ENCODE peak calls at places on chromosomes 16 and 17, in six cellular contexts. One of them, this sample, is unnamed.
A peak's percentile ranks its signal among the peaks of the same experiment; 100 is the strongest.

GRCh38 chr17:44014437-44015172 is at the start of gene TMEM101:
- DNase-seq in lower lobe of right lung: peak; percentile 94
- DNase-seq in left ventricle myocardium inferior: peak; percentile 90
- DNase-seq in H9: peak; percentile 96
- DNase-seq in pancreas: peak; percentile 89
- DNase-seq in fibroblast of lung: peak; percentile 92
- DNase-seq in this sample: no peak

GRCh38 chr16:84607061-84607460 is 10.8 kb downstream of the COTL1 start:
- DNase-seq in lower lobe of right lung: no peak
- DNase-seq in left ventricle myocardium inferior: no peak
- DNase-seq in H9: no peak
- DNase-seq in pancreas: no peak
- DNase-seq in fibroblast of lung: no peak
- DNase-seq in this sample: no peak

GRCh38 chr17:77400445-77400870 is 259.7 kb downstream of the SEC14L1 start:
- DNase-seq in pancreas: no peak
- DNase-seq in fibroblast of lung: no peak
- DNase-seq in H9: peak; percentile 81
- DNase-seq in left ventricle myocardium inferior: peak; percentile 45
- DNase-seq in lower lobe of right lung: peak; percentile 63
- DNase-seq in this sample: peak; percentile 48

GRCh38 chr17:68581863-68582645 is 19.1 kb downstream of the FAM20A start:
- DNase-seq in pancreas: no peak
- DNase-seq in H9: no peak
- DNase-seq in left ventricle myocardium inferior: no peak
- DNase-seq in lower lobe of right lung: peak; percentile 63
- DNase-seq in fibroblast of lung: no peak
- DNase-seq in this sample: no peak

GRCh38 chr17:70168044-70168978 is 1.0 kb upstream of the KCNJ2 start:
- DNase-seq in left ventricle myocardium inferior: peak; percentile 59
- DNase-seq in pancreas: peak; percentile 54
- DNase-seq in lower lobe of right lung: peak; percentile 68
- DNase-seq in H9: peak; percentile 84
- DNase-seq in fibroblast of lung: peak; percentile 77
- DNase-seq in this sample: no peak

GRCh38 chr16:49338867-49339266 is 34.7 kb upstream of the C16orf78 start:
- DNase-seq in H9: no peak
- DNase-seq in fibroblast of lung: no peak
- DNase-seq in left ventricle myocardium inferior: no peak
- DNase-seq in lower lobe of right lung: no peak
- DNase-seq in pancreas: no peak
- DNase-seq in this sample: no peak

GRCh38 chr17:57044976-57045867 is 39.8 kb upstream of the AKAP1 start:
- DNase-seq in left ventricle myocardium inferior: no peak
- DNase-seq in fibroblast of lung: no peak
- DNase-seq in lower lobe of right lung: no peak
- DNase-seq in H9: no peak
- DNase-seq in pancreas: no peak
- DNase-seq in this sample: no peak

GRCh38 chr17:19013806-19014627 is 9.5 kb upstream of the FAM83G start:
- DNase-seq in fibroblast of lung: peak; percentile 10
- DNase-seq in lower lobe of right lung: peak; percentile 21
- DNase-seq in H9: no peak
- DNase-seq in pancreas: no peak
- DNase-seq in left ventricle myocardium inferior: no peak
- DNase-seq in this sample: no peak

GRCh38 chr17:7897090-7897489 is 8.5 kb downstream of the CHD3 start:
- DNase-seq in fibroblast of lung: no peak
- DNase-seq in H9: no peak
- DNase-seq in pancreas: no peak
- DNase-seq in left ventricle myocardium inferior: no peak
- DNase-seq in lower lobe of right lung: no peak
- DNase-seq in this sample: no peak

GRCh38 chr17:27519550-27519949 is 63.3 kb downstream of the KSR1 start:
- DNase-seq in H9: no peak
- DNase-seq in fibroblast of lung: no peak
- DNase-seq in pancreas: no peak
- DNase-seq in lower lobe of right lung: no peak
- DNase-seq in left ventricle myocardium inferior: no peak
- DNase-seq in this sample: no peak

GRCh38 chr17:42253173-42253545 is 23.0 kb downstream of the STAT5B start:
- DNase-seq in pancreas: no peak
- DNase-seq in fibroblast of lung: no peak
- DNase-seq in H9: no peak
- DNase-seq in left ventricle myocardium inferior: no peak
- DNase-seq in lower lobe of right lung: no peak
- DNase-seq in this sample: no peak

GRCh38 chr16:785563-786535 is 2.3 kb downstream of the RPUSD1 start:
- DNase-seq in pancreas: peak; percentile 52
- DNase-seq in left ventricle myocardium inferior: peak; percentile 66
- DNase-seq in fibroblast of lung: peak; percentile 36
- DNase-seq in H9: peak; percentile 90
- DNase-seq in lower lobe of right lung: peak; percentile 87
- DNase-seq in this sample: peak; percentile 86

GRCh38 chr17:9817086-9817485 is 4.8 kb downstream of the GSG1L2 start:
- DNase-seq in pancreas: peak; percentile 11
- DNase-seq in lower lobe of right lung: no peak
- DNase-seq in left ventricle myocardium inferior: no peak
- DNase-seq in H9: peak; percentile 80
- DNase-seq in fibroblast of lung: peak; percentile 17
- DNase-seq in this sample: no peak

GRCh38 chr16:31700530-31701388 is 172.8 kb upstream of the ZNF267 start:
- DNase-seq in H9: no peak
- DNase-seq in left ventricle myocardium inferior: peak; percentile 82
- DNase-seq in lower lobe of right lung: peak; percentile 92
- DNase-seq in pancreas: peak; percentile 84
- DNase-seq in fibroblast of lung: peak; percentile 44
- DNase-seq in this sample: no peak

GRCh38 chr16:26186221-26186620 is 494.5 kb downstream of the HS3ST4 start:
- DNase-seq in H9: no peak
- DNase-seq in fibroblast of lung: no peak
- DNase-seq in left ventricle myocardium inferior: no peak
- DNase-seq in pancreas: no peak
- DNase-seq in lower lobe of right lung: no peak
- DNase-seq in this sample: no peak

GRCh38 chr17:77959216-77959925 is 868 bp downstream of the TNRC6C start:
- DNase-seq in H9: no peak
- DNase-seq in fibroblast of lung: peak; percentile 14
- DNase-seq in left ventricle myocardium inferior: no peak
- DNase-seq in pancreas: peak; percentile 16
- DNase-seq in lower lobe of right lung: peak; percentile 46
- DNase-seq in this sample: no peak

GRCh38 chr17:14317383-14317782 is 16.5 kb downstream of the HS3ST3B1 start:
- DNase-seq in H9: peak; percentile 67
- DNase-seq in fibroblast of lung: no peak
- DNase-seq in pancreas: no peak
- DNase-seq in lower lobe of right lung: no peak
- DNase-seq in left ventricle myocardium inferior: no peak
- DNase-seq in this sample: no peak

GRCh38 chr17:2687074-2687418 is 24.5 kb downstream of the CLUH start:
- DNase-seq in lower lobe of right lung: no peak
- DNase-seq in H9: no peak
- DNase-seq in fibroblast of lung: no peak
- DNase-seq in left ventricle myocardium inferior: no peak
- DNase-seq in pancreas: no peak
- DNase-seq in this sample: no peak

GRCh38 chr17:78532922-78533640 is 44.1 kb downstream of the DNAH17 start:
- DNase-seq in left ventricle myocardium inferior: no peak
- DNase-seq in H9: peak; percentile 17
- DNase-seq in pancreas: no peak
- DNase-seq in lower lobe of right lung: no peak
- DNase-seq in fibroblast of lung: peak; percentile 85
- DNase-seq in this sample: no peak

GRCh38 chr16:24731722-24732419 is 2.4 kb downstream of the TNRC6A start:
- DNase-seq in lower lobe of right lung: no peak
- DNase-seq in pancreas: peak; percentile 64
- DNase-seq in left ventricle myocardium inferior: peak; percentile 55
- DNase-seq in H9: no peak
- DNase-seq in fibroblast of lung: no peak
- DNase-seq in this sample: no peak

GRCh38 chr17:41651625-41652460 is 27.5 kb upstream of the KRT17 start:
- DNase-seq in lower lobe of right lung: peak; percentile 88
- DNase-seq in fibroblast of lung: no peak
- DNase-seq in H9: no peak
- DNase-seq in pancreas: peak; percentile 76
- DNase-seq in left ventricle myocardium inferior: no peak
- DNase-seq in this sample: no peak

DNA sequence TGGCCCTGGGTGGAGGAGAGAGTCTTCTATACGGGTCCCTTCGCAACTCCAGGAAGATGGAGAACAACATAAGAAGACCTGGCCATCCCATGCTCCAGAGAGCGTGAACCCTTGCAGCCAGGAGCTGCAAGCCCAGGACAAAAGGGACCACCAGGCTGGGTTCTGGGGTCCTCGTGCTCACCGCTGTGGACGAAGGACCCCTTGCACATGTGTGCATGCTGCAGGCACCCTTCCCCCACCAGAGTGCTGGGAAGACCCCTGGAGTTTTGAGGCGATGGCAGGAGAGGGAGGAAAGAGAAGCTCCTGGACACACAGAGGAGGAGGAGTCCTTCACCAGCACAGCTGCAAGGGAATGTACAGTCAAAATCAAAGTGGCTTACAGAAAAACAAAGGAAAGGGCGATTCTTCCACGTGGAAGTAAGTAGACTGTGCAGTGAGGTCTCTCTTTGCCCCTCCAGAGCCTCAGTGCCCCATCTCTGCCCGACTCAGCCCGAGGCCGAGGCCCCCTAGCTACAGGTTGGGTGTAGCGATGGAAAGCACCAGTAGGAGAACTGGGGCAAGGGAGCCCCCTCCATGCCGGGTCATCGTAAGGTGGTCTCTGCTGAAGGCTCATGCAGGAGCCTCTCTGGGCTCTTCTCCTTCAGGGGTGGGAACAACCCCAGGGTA is 51.3 kb downstream of the PIMREG start:
- DNase-seq in pancreas: no peak
- DNase-seq in fibroblast of lung: no peak
- DNase-seq in left ventricle myocardium inferior: no peak
- DNase-seq in lower lobe of right lung: peak; percentile 26
- DNase-seq in H9: peak; percentile 37
- DNase-seq in this sample: no peak
- TF ChIP-seq CTCF in pancreas: no peak
- TF ChIP-seq CTCF in fibroblast of lung: no peak
- TF ChIP-seq CTCF in left ventricle myocardium inferior: no peak
- TF ChIP-seq CTCF in lower lobe of right lung: peak; percentile 7
- TF ChIP-seq CTCF in H9: peak; percentile 64
- TF ChIP-seq CTCF in this sample: no peak

GRCh38 chr16:86302710-86303109 is 207.6 kb upstream of the FOXF1 start:
- DNase-seq in H9: no peak
- DNase-seq in pancreas: no peak
- DNase-seq in lower lobe of right lung: no peak
- DNase-seq in fibroblast of lung: no peak
- DNase-seq in left ventricle myocardium inferior: no peak
- DNase-seq in this sample: no peak
- TF ChIP-seq CTCF in H9: no peak
- TF ChIP-seq CTCF in pancreas: no peak
- TF ChIP-seq CTCF in lower lobe of right lung: no peak
- TF ChIP-seq CTCF in fibroblast of lung: no peak
- TF ChIP-seq CTCF in left ventricle myocardium inferior: no peak
- TF ChIP-seq CTCF in this sample: no peak

DNA sequence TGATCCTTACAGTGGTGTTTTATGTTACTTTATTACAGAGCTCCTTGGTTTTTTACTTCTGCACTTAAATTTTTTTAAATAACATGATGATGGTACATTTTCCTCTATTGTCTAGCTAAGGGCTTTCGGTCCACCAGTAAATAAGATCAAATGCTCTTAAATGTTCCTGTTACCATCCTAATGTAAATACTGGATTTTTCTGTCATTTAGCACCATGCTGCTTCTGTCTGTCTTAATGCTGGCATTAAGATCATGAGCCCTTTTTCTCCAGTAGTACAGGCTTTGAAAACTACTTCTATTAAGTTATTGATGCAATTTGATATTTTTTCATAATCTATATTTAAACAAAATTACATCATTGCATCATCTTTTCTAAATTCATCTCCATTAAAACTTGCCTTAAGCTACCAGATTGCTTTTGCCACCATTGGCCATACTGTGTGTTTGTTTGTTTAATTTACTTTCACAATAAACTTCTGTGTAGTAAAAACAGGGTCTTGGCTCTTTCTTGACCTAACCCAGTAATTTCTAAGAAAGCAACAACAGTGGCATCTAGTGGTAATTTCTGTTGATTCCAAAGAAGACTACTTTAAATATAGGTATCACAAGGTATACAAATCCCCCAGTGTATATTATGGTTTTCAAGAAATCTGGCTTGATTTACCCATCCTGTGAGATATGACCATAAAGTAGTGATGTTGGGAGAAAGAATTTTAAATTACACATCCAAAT is 9.0 kb upstream of the PHAF1 start:
- DNase-seq in H9: no peak
- DNase-seq in pancreas: no peak
- DNase-seq in fibroblast of lung: peak; percentile 35
- DNase-seq in lower lobe of right lung: no peak
- DNase-seq in left ventricle myocardium inferior: no peak
- DNase-seq in this sample: no peak
- TF ChIP-seq CTCF in H9: peak; percentile 51
- TF ChIP-seq CTCF in pancreas: no peak
- TF ChIP-seq CTCF in fibroblast of lung: no peak
- TF ChIP-seq CTCF in lower lobe of right lung: no peak
- TF ChIP-seq CTCF in left ventricle myocardium inferior: peak; percentile 24
- TF ChIP-seq CTCF in this sample: peak; percentile 48

GRCh38 chr16:4688674-4689045 is 4.7 kb upstream of the NUDT16L1 start:
- DNase-seq in lower lobe of right lung: no peak
- DNase-seq in left ventricle myocardium inferior: no peak
- DNase-seq in H9: no peak
- DNase-seq in pancreas: no peak
- DNase-seq in fibroblast of lung: no peak
- DNase-seq in this sample: no peak

GRCh38 chr16:4690946-4691665 is 2.3 kb upstream of the NUDT16L1 start:
- DNase-seq in left ventricle myocardium inferior: no peak
- DNase-seq in fibroblast of lung: no peak
- DNase-seq in H9: no peak
- DNase-seq in lower lobe of right lung: no peak
- DNase-seq in pancreas: no peak
- DNase-seq in this sample: no peak

GRCh38 chr16:4689091-4689671 is 4.2 kb upstream of the NUDT16L1 start:
- DNase-seq in left ventricle myocardium inferior: no peak
- DNase-seq in pancreas: no peak
- DNase-seq in H9: no peak
- DNase-seq in fibroblast of lung: no peak
- DNase-seq in lower lobe of right lung: no peak
- DNase-seq in this sample: no peak

GRCh38 chr16:4691666-4692412 is 1.5 kb upstream of the NUDT16L1 start:
- DNase-seq in lower lobe of right lung: peak; percentile 48
- DNase-seq in H9: no peak
- DNase-seq in left ventricle myocardium inferior: no peak
- DNase-seq in fibroblast of lung: no peak
- DNase-seq in pancreas: no peak
- DNase-seq in this sample: no peak

GRCh38 chr16:4689864-4690704 is 3.3 kb upstream of the NUDT16L1 start:
- DNase-seq in fibroblast of lung: no peak
- DNase-seq in left ventricle myocardium inferior: no peak
- DNase-seq in pancreas: no peak
- DNase-seq in H9: no peak
- DNase-seq in lower lobe of right lung: no peak
- DNase-seq in this sample: no peak
- TF ChIP-seq CTCF in fibroblast of lung: no peak
- TF ChIP-seq CTCF in left ventricle myocardium inferior: no peak
- TF ChIP-seq CTCF in pancreas: no peak
- TF ChIP-seq CTCF in H9: no peak
- TF ChIP-seq CTCF in lower lobe of right lung: no peak
- TF ChIP-seq CTCF in this sample: no peak